ENCODE peak calls at places on chromosomes 1 and 21, in six cellular contexts. U is A549, S is Calu3, J is GM19239, G is cardiac muscle cell, X is foreskin melanocyte. M is an unnamed sample.

GRCh38 chr1:90924982-90925381 is 96.9 kb downstream of the ZNF644 start:
- DNase-seq in U (no peak), S (no peak), J (no peak), G (peak), X (no peak), M (no peak)

GRCh38 chr1:21294266-21295058 is 4.2 kb upstream of the ECE1 start:
- DNase-seq in U (no peak), S (peak), J (peak), G (peak), X (no peak), M (no peak)

GRCh38 chr1:44284184-44284583 is 70.9 kb downstream of the ERI3 start:
- DNase-seq in U (no peak), S (no peak), J (no peak), G (no peak), X (no peak), M (no peak)

GRCh38 chr1:3464649-3465025 is 10.2 kb downstream of the ARHGEF16 start:
- DNase-seq in U (no peak), S (no peak), J (no peak), G (no peak), X (no peak), M (no peak)

GRCh38 chr1:100430368-100430767 is 78.1 kb downstream of the CDC14A start:
- DNase-seq in U (no peak), S (no peak), J (no peak), G (no peak), X (no peak), M (no peak)

GRCh38 chr1:220217383-220217988 is 54.8 kb downstream of the RAB3GAP2 start:
- DNase-seq in U (peak), S (peak), J (no peak), G (peak), X (no peak), M (no peak)

GRCh38 chr1:221087919-221088318 is 208.7 kb downstream of the HLX start:
- DNase-seq in U (no peak), S (no peak), J (no peak), G (no peak), X (no peak), M (no peak)

GRCh38 chr1:184860535-184860934 is 105.9 kb upstream of the EDEM3 start:
- DNase-seq in U (no peak), S (no peak), J (no peak), G (no peak), X (no peak), M (no peak)

GRCh38 chr1:202505356-202505755 is 156.9 kb downstream of the PPP1R12B start:
- DNase-seq in U (no peak), S (no peak), J (no peak), G (peak), X (no peak), M (no peak)

GRCh38 chr1:27601771-27602509 is 2.0 kb downstream of the AHDC1 start:
- DNase-seq in U (no peak), S (peak), J (no peak), G (peak), X (no peak), M (no peak)

GRCh38 chr1:11792106-11792505 is 13.7 kb downstream of the MTHFR start:
- DNase-seq in U (no peak), S (no peak), J (no peak), G (peak), X (no peak), M (no peak)

GRCh38 chr1:216766633-216767325 is 43.5 kb upstream of the ESRRG start:
- DNase-seq in U (no peak), S (no peak), J (no peak), G (no peak), X (no peak), M (no peak)

GRCh38 chr1:162108426-162108825 is 38.9 kb downstream of the NOS1AP start:
- DNase-seq in U (no peak), S (no peak), J (no peak), G (no peak), X (no peak), M (no peak)

GRCh38 chr1:66761273-66761672 is 9.0 kb downstream of the DYNLT5 start:
- DNase-seq in U (no peak), S (no peak), J (no peak), G (no peak), X (no peak), M (no peak)

GRCh38 chr1:154940880-154941228 is 4.3 kb upstream of the PMVK start:
- DNase-seq in U (no peak), S (no peak), J (no peak), G (no peak), X (no peak), M (no peak)

GRCh38 chr21:32143222-32143939 is 135.5 kb downstream of the MIS18A start:
- DNase-seq in U (no peak), S (no peak), J (no peak), G (no peak), X (no peak), M (no peak)

GRCh38 chr1:56709269-56709880 is 64.3 kb downstream of the PRKAA2 start:
- DNase-seq in U (peak), S (peak), J (peak), G (peak), X (peak), M (no peak)

GRCh38 chr1:98048234-98048633 is 127.4 kb upstream of the DPYD start:
- DNase-seq in U (peak), S (peak), J (no peak), G (peak), X (peak), M (peak)

GRCh38 chr1:27145934-27146354 is 9.0 kb downstream of the SLC9A1 start:
- DNase-seq in U (peak), S (no peak), J (no peak), G (no peak), X (no peak), M (no peak)

GRCh38 chr1:169129109-169129789 is 22.8 kb downstream of the ATP1B1 start:
- DNase-seq in U (no peak), S (no peak), J (no peak), G (no peak), X (no peak), M (no peak)

GRCh38 chr1:174058639-174059038 is 36.5 kb upstream of the RC3H1 start:
- DNase-seq in U (no peak), S (no peak), J (no peak), G (no peak), X (no peak), M (no peak)

GRCh38 chr21:34073749-34074282 is 438 bp downstream of the MRPS6 start:
- DNase-seq in U (no peak), S (peak), J (peak), G (peak), X (no peak), M (peak)

GRCh38 chr1:91929246-91929645 is 20.0 kb upstream of the BRDT start:
- DNase-seq in U (no peak), S (peak), J (no peak), G (peak), X (no peak), M (peak)

GRCh38 chr1:21931171-21932093 is 5.7 kb downstream of the HSPG2 start:
- DNase-seq in U (peak), S (peak), J (no peak), G (peak), X (peak), M (no peak)

GRCh38 chr1:66777846-66778245 is 23.2 kb downstream of the INSL5 start:
- DNase-seq in U (no peak), S (no peak), J (no peak), G (no peak), X (no peak), M (no peak)

GRCh38 chr1:116332461-116332860 is 40.6 kb upstream of the ATP1A1 start:
- DNase-seq in U (no peak), S (no peak), J (no peak), G (no peak), X (no peak), M (no peak)

GRCh38 chr1:61270761-61271411 is 188.5 kb downstream of the NFIA start:
- DNase-seq in U (no peak), S (no peak), J (no peak), G (no peak), X (no peak), M (no peak)

GRCh38 chr1:17117451-17118265 is 1.6 kb downstream of the PADI2 start:
- DNase-seq in U (no peak), S (no peak), J (no peak), G (no peak), X (no peak), M (no peak)